ENCODE peak calls at places on chromosomes 3 and 15, in nine cellular contexts. W is effector memory CD4-positive, alpha-beta T cell; O is cardiac fibroblast; J is NT2/D1; K is left ventricle myocardium inferior; E is aorta; G is Peyer's patch; M is AG04449; B is AG10803. T is an unnamed sample.

GRCh38 chr3:70994644-70995043 is 588.9 kb downstream of the FOXP1 start:
- DNase-seq in W (no peak), O (no peak), J (no peak), K (no peak), E (no peak), G (no peak), M (no peak), B (no peak), T (no peak)

GRCh38 chr3:51963951-51964451 is 3.3 kb downstream of the PCBP4 start:
- DNase-seq in W (no peak), O (no peak), J (no peak), K (no peak), E (no peak), G (no peak), M (no peak), B (no peak), T (peak; percentile 82)

GRCh38 chr3:69409831-69410230 is 23.9 kb upstream of the FRMD4B start:
- DNase-seq in W (no peak), O (no peak), J (no peak), K (no peak), E (no peak), G (no peak), M (no peak), B (no peak), T (no peak)

GRCh38 chr3:69143055-69143454 is 20.7 kb upstream of the LMOD3 start:
- DNase-seq in W (no peak), O (no peak), J (no peak), K (no peak), E (no peak), G (no peak), M (no peak), B (no peak), T (no peak)

GRCh38 chr3:190807719-190808375 is 54.6 kb downstream of the GMNC start:
- DNase-seq in W (no peak), O (peak; percentile 35), J (no peak), K (peak; percentile 83), E (no peak), G (no peak), M (no peak), B (no peak), T (peak; percentile 76)

GRCh38 chr15:63503739-63504246 is 600 bp upstream of the USP3 start:
- DNase-seq in W (peak; percentile 86), O (peak; percentile 91), J (no peak), K (no peak), E (peak; percentile 80), G (peak; percentile 77), M (no peak), B (peak; percentile 80), T (peak; percentile 74)

GRCh38 chr15:85642054-85642692 is 152.6 kb downstream of the KLHL25 start:
- DNase-seq in W (no peak), O (no peak), J (no peak), K (no peak), E (peak; percentile 48), G (no peak), M (no peak), B (no peak), T (peak; percentile 61)

GRCh38 chr15:40744810-40745152 is 10.3 kb downstream of the RMDN3 start:
- DNase-seq in W (no peak), O (no peak), J (no peak), K (no peak), E (no peak), G (no peak), M (no peak), B (no peak), T (no peak)

GRCh38 chr15:62164500-62165028 is 521 bp downstream of the C2CD4B start:
- DNase-seq in W (no peak), O (peak; percentile 12), J (no peak), K (peak; percentile 14), E (no peak), G (no peak), M (no peak), B (no peak), T (peak; percentile 15)

GRCh38 chr3:114449271-114450007 is 155.6 kb downstream of the TIGIT start:
- DNase-seq in W (no peak), O (no peak), J (no peak), K (no peak), E (no peak), G (no peak), M (no peak), B (peak; percentile 57), T (no peak)

GRCh38 chr3:149657796-149658443 is at the start of gene WWTR1:
- DNase-seq in W (no peak), O (peak; percentile 95), J (peak; percentile 83), K (peak; percentile 95), E (peak; percentile 95), G (peak; percentile 65), M (peak; percentile 79), B (peak; percentile 93), T (peak; percentile 92)

GRCh38 chr3:160003520-160004128 is 15.0 kb downstream of the IL12A start:
- DNase-seq in W (no peak), O (peak; percentile 69), J (no peak), K (peak; percentile 58), E (peak; percentile 62), G (peak; percentile 37), M (no peak), B (peak; percentile 54), T (peak; percentile 55)

GRCh38 chr15:80693682-80694623 is 1.2 kb upstream of the ABHD17C start:
- DNase-seq in W (no peak), O (no peak), J (no peak), K (no peak), E (no peak), G (no peak), M (no peak), B (no peak), T (no peak)

GRCh38 chr3:50166309-50167019 is 11.3 kb downstream of the SEMA3F start:
- DNase-seq in W (no peak), O (no peak), J (no peak), K (no peak), E (no peak), G (no peak), M (no peak), B (no peak), T (no peak)

GRCh38 chr3:50164984-50165383 is 9.9 kb downstream of the SEMA3F start:
- DNase-seq in W (no peak), O (no peak), J (no peak), K (no peak), E (no peak), G (no peak), M (no peak), B (no peak), T (no peak)

GRCh38 chr3:50164481-50164880 is 9.4 kb downstream of the SEMA3F start:
- DNase-seq in W (no peak), O (no peak), J (no peak), K (no peak), E (no peak), G (no peak), M (no peak), B (no peak), T (no peak)

GRCh38 chr3:50167069-50167781 is 12.1 kb downstream of the SEMA3F start:
- DNase-seq in W (no peak), O (no peak), J (no peak), K (no peak), E (no peak), G (no peak), M (no peak), B (no peak), T (no peak)

DNA sequence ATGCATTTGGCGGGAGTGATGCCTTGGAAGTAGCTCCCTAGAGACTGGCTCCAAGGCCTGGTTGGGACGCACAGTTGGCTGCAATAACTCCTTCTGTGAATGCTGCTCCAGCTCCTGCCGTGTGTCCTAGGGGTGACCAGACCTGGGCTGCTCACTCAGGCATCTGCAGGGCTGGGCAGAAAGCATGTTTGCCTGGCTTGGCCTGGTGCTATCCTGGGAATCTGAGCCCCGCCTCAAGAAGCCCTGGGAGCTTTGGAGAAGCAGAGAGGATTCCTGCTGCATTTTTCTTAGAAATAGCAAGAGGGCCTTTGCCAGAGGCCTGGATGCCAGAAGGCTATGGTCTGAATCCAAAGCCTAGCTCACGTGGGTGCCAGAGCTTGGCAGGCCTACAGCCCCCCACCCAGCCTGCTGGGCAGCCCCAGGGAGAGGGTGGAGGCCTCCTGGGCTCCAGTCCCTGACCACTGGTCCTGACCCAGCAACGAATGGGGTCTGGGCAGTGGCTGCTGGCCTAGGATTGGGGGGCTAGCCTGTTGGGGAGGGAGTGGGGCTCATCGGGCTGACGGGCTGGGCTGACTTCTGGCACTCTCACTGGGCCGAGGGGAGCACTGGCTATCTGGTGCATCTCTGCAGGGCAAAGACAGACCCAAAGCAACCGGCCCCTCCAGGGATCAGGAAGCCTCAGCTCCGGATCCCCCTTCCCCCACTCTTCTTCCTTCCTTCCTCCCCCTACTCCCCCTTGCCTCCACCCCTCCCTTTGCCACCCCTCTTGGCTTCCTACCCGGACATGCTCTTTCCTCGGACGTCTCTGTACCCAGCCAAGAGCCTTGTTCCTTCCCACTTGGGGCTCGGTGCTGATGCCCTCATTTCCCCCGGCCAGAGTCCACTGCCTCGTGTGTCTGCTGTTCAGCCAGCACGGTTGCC is 10.5 kb downstream of the SEMA3F start:
- DNase-seq in W (no peak), O (no peak), J (no peak), K (no peak), E (peak; percentile 86), G (no peak), M (peak; percentile 40), B (peak; percentile 89), T (peak; percentile 33)
- H3K4me3 ChIP-seq in W (no peak overlapping the region), O (no peak overlapping the region), J (no peak overlapping the region), K (peak overlapping the region; percentile 29), E (no peak overlapping the region), G (no peak overlapping the region), M (no peak overlapping the region), B (no peak overlapping the region), T (peak overlapping the region; percentile 32)

GRCh38 chr3:127697531-127698240 is 24.9 kb downstream of the ABTB1 start:
- DNase-seq in W (peak; percentile 27), O (peak; percentile 94), J (no peak), K (peak; percentile 88), E (peak; percentile 92), G (peak; percentile 66), M (no peak), B (peak; percentile 92), T (peak; percentile 93)
- H3K4me3 ChIP-seq in W (no peak overlapping the region), O (no peak overlapping the region), J (no peak overlapping the region), K (peak overlapping the region; percentile 41), E (no peak overlapping the region), G (peak overlapping the region; percentile 4), M (peak overlapping the region; percentile 21), B (peak overlapping the region; percentile 33), T (peak overlapping the region; percentile 60)

GRCh38 chr3:115626711-115627110 is 3.4 kb downstream of the GAP43 start:
- DNase-seq in W (no peak), O (no peak), J (no peak), K (no peak), E (no peak), G (no peak), M (no peak), B (no peak), T (no peak)
- H3K4me3 ChIP-seq in W (no peak overlapping the region), O (no peak overlapping the region), J (no peak overlapping the region), K (no peak overlapping the region), E (no peak overlapping the region), G (no peak overlapping the region), M (no peak overlapping the region), B (no peak overlapping the region), T (no peak overlapping the region)

GRCh38 chr3:43062556-43063040 is 43.3 kb downstream of the POMGNT2 start:
- DNase-seq in W (no peak), O (peak; percentile 28), J (peak; percentile 85), K (no peak), E (no peak), G (no peak), M (no peak), B (no peak), T (no peak)
- H3K4me3 ChIP-seq in W (no peak overlapping the region), O (no peak overlapping the region), J (no peak overlapping the region), K (no peak overlapping the region), E (no peak overlapping the region), G (no peak overlapping the region), M (no peak overlapping the region), B (no peak overlapping the region), T (no peak overlapping the region)

T was measured in psoas muscle.